ENCODE peak calls at places on chromosomes 1 and 21, in eight cellular contexts. P is activated CD4-positive, alpha-beta T cell treated with anti-CD3 and anti-CD28 coated beads, Interleukin-2, amount 50 U/mL, for 1 hour; M is OCI-M1; L is GM13977; D is amniotic stem cell; K is NCI-H69; T is A673; N is NCI-H1436. B is an unnamed sample.

GRCh38 chr1:215523128-215523861 is 43.8 kb upstream of the KCTD3 start:
- DNase-seq in P (no peak), M (peak; percentile 55), L (no peak), D (no peak), K (peak; percentile 80), T (no peak), N (no peak), B (no peak)

GRCh38 chr1:24619376-24619775 is 23.7 kb upstream of the SRRM1 start:
- DNase-seq in P (no peak), M (no peak), L (no peak), D (no peak), K (peak; percentile 43), T (no peak), N (no peak), B (no peak)

GRCh38 chr1:28392027-28392652 is 22.6 kb downstream of the PHACTR4 start:
- DNase-seq in P (no peak), M (peak; percentile 81), L (no peak), D (peak; percentile 85), K (no peak), T (peak; percentile 34), N (no peak), B (no peak)

GRCh38 chr1:219837274-219837993 is 90.9 kb downstream of the SLC30A10 start:
- DNase-seq in P (no peak), M (peak; percentile 84), L (peak; percentile 50), D (peak; percentile 10), K (peak; percentile 81), T (peak; percentile 65), N (peak; percentile 65), B (peak; percentile 24)

GRCh38 chr1:241639653-241640148 is 468 bp downstream of the CHML start:
- DNase-seq in P (peak; percentile 8), M (peak; percentile 80), L (no peak), D (no peak), K (peak; percentile 69), T (no peak), N (no peak), B (peak; percentile 61)

GRCh38 chr1:115067460-115067859 is 21.8 kb downstream of the TSPAN2 start:
- DNase-seq in P (no peak), M (no peak), L (no peak), D (peak; percentile 34), K (no peak), T (no peak), N (no peak), B (no peak)

GRCh38 chr1:215530401-215530984 is 36.6 kb upstream of the KCTD3 start:
- DNase-seq in P (no peak), M (no peak), L (no peak), D (no peak), K (peak; percentile 37), T (no peak), N (no peak), B (no peak)

GRCh38 chr1:25515033-25515432 is 28.4 kb upstream of the LDLRAP1 start:
- DNase-seq in P (no peak), M (no peak), L (no peak), D (no peak), K (no peak), T (no peak), N (no peak), B (no peak)

GRCh38 chr1:94927405-94928175 is 680 bp upstream of the CNN3 start:
- DNase-seq in P (no peak), M (no peak), L (no peak), D (no peak), K (peak; percentile 39), T (peak; percentile 66), N (no peak), B (no peak)

GRCh38 chr1:99527078-99527477 is 118.8 kb upstream of the PALMD start:
- DNase-seq in P (no peak), M (peak; percentile 71), L (no peak), D (no peak), K (no peak), T (peak; percentile 26), N (no peak), B (no peak)

GRCh38 chr1:35894183-35894582 is 11.2 kb downstream of the AGO1 start:
- DNase-seq in P (no peak), M (peak; percentile 91), L (peak; percentile 67), D (no peak), K (no peak), T (peak; percentile 51), N (no peak), B (no peak)

GRCh38 chr21:44938976-44939531 is 775 bp upstream of the SLX9 start:
- DNase-seq in P (no peak), M (no peak), L (no peak), D (no peak), K (no peak), T (peak; percentile 78), N (no peak), B (no peak)

GRCh38 chr1:38003261-38004250 is 1.8 kb downstream of the FHL3 start:
- DNase-seq in P (no peak), M (peak; percentile 61), L (no peak), D (no peak), K (no peak), T (no peak), N (no peak), B (no peak)